ENCODE peak calls at places on chromosomes 16 and 17, in five cellular contexts. One of them, this sample, is unnamed.

GRCh38 chr17:61009619-61010018 is 332.0 kb downstream of the BCAS3 start:
- DNase-seq in iris pigment epithelial cell: peak
- DNase-seq in germinal center: no peak
- DNase-seq in posterior cingulate gyrus: no peak
- DNase-seq in naive thymus-derived CD8-positive, alpha-beta T cell: no peak
- DNase-seq in this sample: no peak

GRCh38 chr17:17073627-17074521 is 31.6 kb downstream of the MPRIP start:
- DNase-seq in naive thymus-derived CD8-positive, alpha-beta T cell: no peak
- DNase-seq in germinal center: no peak
- DNase-seq in iris pigment epithelial cell: peak
- DNase-seq in posterior cingulate gyrus: no peak
- DNase-seq in this sample: no peak

GRCh38 chr16:80700558-80700957 is 103.8 kb downstream of the CDYL2 start:
- DNase-seq in iris pigment epithelial cell: no peak
- DNase-seq in naive thymus-derived CD8-positive, alpha-beta T cell: no peak
- DNase-seq in posterior cingulate gyrus: no peak
- DNase-seq in germinal center: peak
- DNase-seq in this sample: no peak

GRCh38 chr16:24255446-24256352 is at the start of gene CACNG3:
- DNase-seq in iris pigment epithelial cell: peak
- DNase-seq in naive thymus-derived CD8-positive, alpha-beta T cell: peak
- DNase-seq in posterior cingulate gyrus: peak
- DNase-seq in germinal center: peak
- DNase-seq in this sample: peak

GRCh38 chr17:32142857-32143524 is 689 bp downstream of the RHOT1 start:
- DNase-seq in germinal center: peak
- DNase-seq in iris pigment epithelial cell: peak
- DNase-seq in posterior cingulate gyrus: peak
- DNase-seq in naive thymus-derived CD8-positive, alpha-beta T cell: no peak
- DNase-seq in this sample: no peak

GRCh38 chr17:79829004-79829403 is 10.2 kb downstream of the CBX4 start:
- DNase-seq in germinal center: no peak
- DNase-seq in naive thymus-derived CD8-positive, alpha-beta T cell: no peak
- DNase-seq in iris pigment epithelial cell: no peak
- DNase-seq in posterior cingulate gyrus: no peak
- DNase-seq in this sample: no peak

GRCh38 chr16:13471036-13471435 is 448.9 kb upstream of the ERCC4 start:
- DNase-seq in posterior cingulate gyrus: no peak
- DNase-seq in iris pigment epithelial cell: no peak
- DNase-seq in germinal center: no peak
- DNase-seq in naive thymus-derived CD8-positive, alpha-beta T cell: no peak
- DNase-seq in this sample: no peak

GRCh38 chr16:56389554-56389953 is 35.8 kb downstream of the AMFR start:
- DNase-seq in iris pigment epithelial cell: peak
- DNase-seq in posterior cingulate gyrus: no peak
- DNase-seq in naive thymus-derived CD8-positive, alpha-beta T cell: no peak
- DNase-seq in germinal center: no peak
- DNase-seq in this sample: no peak

GRCh38 chr16:2774161-2774891 is 2.8 kb downstream of the ELOB start:
- DNase-seq in germinal center: no peak
- DNase-seq in iris pigment epithelial cell: no peak
- DNase-seq in posterior cingulate gyrus: no peak
- DNase-seq in naive thymus-derived CD8-positive, alpha-beta T cell: no peak
- DNase-seq in this sample: no peak

This sample was measured in naive thymus-derived CD4-positive, alpha-beta T cell.